ENCODE peak calls at places on chromosomes 6 and 20, in ten cellular contexts. J is A549, C is ovary, P is GM12878, O is tibial nerve, K is upper lobe of left lung, N is transverse colon, D is SK-N-SH, G is stomach, X is sigmoid colon. Y is an unnamed sample.

GRCh38 chr6:167303660-167304625 is 12.8 kb downstream of the UNC93A start:
- DNase-seq in D (no peak), X (no peak), K (no peak), O (no peak), P (no peak), N (no peak), J (no peak), C (no peak), G (no peak), Y (peak; percentile 64)

GRCh38 chr6:38021029-38021428 is 201.5 kb downstream of the ZFAND3 start:
- DNase-seq in C (no peak), D (no peak), P (no peak), K (no peak), G (no peak), J (no peak), X (no peak), O (no peak), N (no peak), Y (no peak)

GRCh38 chr6:2725364-2725988 is 25.2 kb downstream of the MYLK4 start:
- DNase-seq in P (no peak), X (no peak), O (no peak), C (no peak), N (no peak), D (no peak), J (no peak), G (no peak), K (no peak), Y (no peak)

GRCh38 chr6:81792826-81793225 is 40.3 kb upstream of the TENT5A start:
- DNase-seq in D (no peak), G (no peak), C (no peak), O (no peak), X (no peak), J (no peak), P (no peak), K (no peak), N (no peak), Y (no peak)

GRCh38 chr20:573414-574296 is 30.1 kb upstream of the CSNK2A1 start:
- DNase-seq in P (no peak), N (no peak), K (no peak), J (no peak), C (no peak), O (no peak), G (no peak), D (no peak), X (no peak), Y (peak; percentile 20)

GRCh38 chr6:37699138-37699766 is 1.6 kb upstream of the MDGA1 start:
- DNase-seq in C (no peak), J (no peak), G (peak; percentile 64), X (no peak), K (no peak), N (peak; percentile 63), O (no peak), P (no peak), D (no peak), Y (no peak)

GRCh38 chr20:62716198-62716940 is 7.7 kb downstream of the NTSR1 start:
- DNase-seq in N (no peak), G (no peak), X (peak; percentile 83), C (no peak), J (no peak), K (no peak), P (no peak), O (no peak), D (no peak), Y (no peak)

GRCh38 chr6:85641522-85641915 is 1.2 kb downstream of the SYNCRIP start:
- DNase-seq in O (no peak), K (no peak), N (no peak), J (no peak), C (no peak), G (no peak), X (no peak), D (no peak), P (no peak), Y (no peak)

GRCh38 chr6:84348801-84349200 is 121.4 kb upstream of the CEP162 start:
- DNase-seq in D (no peak), J (no peak), O (no peak), N (no peak), X (no peak), P (no peak), G (no peak), C (no peak), K (no peak), Y (no peak)

GRCh38 chr20:36461600-36462439 is 79.5 kb upstream of the MYL9 start:
- DNase-seq in K (peak; percentile 48), X (peak; percentile 85), G (peak; percentile 43), C (peak; percentile 67), P (no peak), O (peak; percentile 43), D (peak; percentile 78), N (peak; percentile 60), J (no peak), Y (peak; percentile 87)

DNA sequence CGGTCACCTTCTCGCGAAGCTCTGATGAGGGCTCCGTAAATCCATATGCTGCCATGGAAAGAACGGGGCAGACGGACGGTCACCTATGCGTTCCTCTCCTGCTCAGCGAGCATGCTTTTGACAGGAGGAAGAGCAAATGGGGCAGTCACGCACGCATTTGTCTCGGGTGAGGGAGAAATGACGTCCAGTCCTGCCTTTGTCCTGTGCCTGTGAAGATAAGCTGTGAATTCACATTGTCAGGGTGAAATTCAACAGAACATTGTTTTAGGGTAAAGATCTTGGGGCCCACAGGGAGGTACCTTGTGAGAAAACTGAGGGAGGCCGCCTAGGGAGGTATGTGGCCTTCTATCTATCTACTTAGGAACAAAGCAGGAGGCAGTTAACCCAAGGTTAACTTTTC is 83.8 kb downstream of the IRF4 start:
- DNase-seq in O (no peak), G (no peak), K (no peak), X (no peak), D (no peak), J (no peak), N (no peak), P (no peak), C (no peak), Y (no peak)
- H3K4me1 ChIP-seq in O (no peaks in the 10 kb centered on the region), G (no peaks in the 10 kb centered on the region), K (no peaks in the 10 kb centered on the region), X (no peaks in the 10 kb centered on the region), D (no peaks in the 10 kb centered on the region), J (no peaks in the 10 kb centered on the region), N (no peaks in the 10 kb centered on the region), P (peaks cover 31% of the 10 kb centered on the region), C (no peaks in the 10 kb centered on the region), Y (no peaks in the 10 kb centered on the region)

GRCh38 chr20:40999841-41000240 is 28.8 kb upstream of the TOP1 start:
- DNase-seq in J (no peak), D (no peak), X (no peak), G (no peak), C (no peak), O (no peak), P (no peak), N (no peak), K (no peak), Y (no peak)

GRCh38 chr20:40992349-40993113 is 36.1 kb upstream of the TOP1 start:
- DNase-seq in G (no peak), J (no peak), N (no peak), D (no peak), P (no peak), X (no peak), K (no peak), C (no peak), O (no peak), Y (no peak)

GRCh38 chr20:40997116-40997515 is 31.5 kb upstream of the TOP1 start:
- DNase-seq in G (no peak), D (no peak), J (no peak), X (peak; percentile 36), C (no peak), N (no peak), O (no peak), K (no peak), P (no peak), Y (peak; percentile 24)

GRCh38 chr20:40993794-40994540 is 34.7 kb upstream of the TOP1 start:
- DNase-seq in C (no peak), K (no peak), G (no peak), O (no peak), P (no peak), J (no peak), X (peak; percentile 11), D (no peak), N (no peak), Y (no peak)

GRCh38 chr20:40996326-40996725 is 32.3 kb upstream of the TOP1 start:
- DNase-seq in P (no peak), G (no peak), K (no peak), D (no peak), O (no peak), C (no peak), X (no peak), N (no peak), J (no peak), Y (no peak)
- H3K27ac ChIP-seq in P (no peak overlapping the region), G (no peak overlapping the region), K (no peak overlapping the region), D (no peak overlapping the region), O (no peak overlapping the region), C (no peak overlapping the region), X (no peak overlapping the region), N (no peak overlapping the region), J (peak overlapping the region; percentile 25), Y (no peak overlapping the region)

GRCh38 chr20:44540834-44541233 is 19.0 kb upstream of the SERINC3 start:
- DNase-seq in N (no peak), D (no peak), G (no peak), P (no peak), K (no peak), J (no peak), X (no peak), C (no peak), O (no peak), Y (no peak)
- TF ChIP-seq EP300 in N (no peak), D (no peak), G (no peak), P (no peak), K (no peak), J (no peak), X (no peak), C (no peak), O (no peak), Y (no peak)

GRCh38 chr20:15205023-15205422 is 867.6 kb upstream of the FLRT3 start:
- DNase-seq in J (no peak), P (no peak), D (no peak), K (no peak), G (no peak), X (no peak), O (no peak), C (no peak), N (no peak), Y (no peak)

GRCh38 chr20:15195378-15195777 is 858.0 kb upstream of the FLRT3 start:
- DNase-seq in D (no peak), P (no peak), K (no peak), G (no peak), C (no peak), O (no peak), X (no peak), J (no peak), N (no peak), Y (no peak)

GRCh38 chr20:15196580-15197255 is 859.3 kb upstream of the FLRT3 start:
- DNase-seq in N (no peak), K (no peak), G (no peak), P (no peak), D (no peak), X (no peak), C (no peak), J (no peak), O (no peak), Y (no peak)

GRCh38 chr20:15200139-15200538 is 862.7 kb upstream of the FLRT3 start:
- DNase-seq in C (no peak), X (no peak), G (no peak), O (no peak), K (no peak), D (no peak), N (no peak), J (no peak), P (peak; percentile 51), Y (no peak)

DNA sequence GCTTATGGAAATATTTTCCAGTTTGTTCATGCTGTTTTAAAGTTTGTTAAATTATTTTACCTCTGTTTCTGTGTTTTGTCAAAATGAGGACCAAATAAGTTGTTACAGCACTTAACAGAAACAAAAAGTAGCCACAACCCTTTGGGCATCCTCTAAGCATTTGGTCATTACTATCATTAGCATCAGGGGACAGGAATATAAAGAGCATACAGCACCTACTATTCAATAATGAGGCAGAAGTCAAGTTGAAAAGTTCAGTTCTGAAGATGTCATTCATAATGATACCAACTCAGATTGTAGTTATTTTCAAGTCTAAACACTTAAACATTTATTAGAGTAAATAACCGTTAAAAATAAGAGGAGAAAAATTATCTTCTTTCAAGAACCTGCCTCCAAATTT is 862.3 kb upstream of the FLRT3 start:
- DNase-seq in O (no peak), G (no peak), J (no peak), K (no peak), P (no peak), D (no peak), N (no peak), X (no peak), C (no peak), Y (no peak)
- H3K4me1 ChIP-seq in O (no peaks in the 10 kb centered on the region), G (peaks cover 4% of the 10 kb centered on the region), J (no peaks in the 10 kb centered on the region), K (no peaks in the 10 kb centered on the region), P (peaks cover 8% of the 10 kb centered on the region), D (no peaks in the 10 kb centered on the region), N (no peaks in the 10 kb centered on the region), X (no peaks in the 10 kb centered on the region), C (no peaks in the 10 kb centered on the region), Y (no peaks in the 10 kb centered on the region)